ENCODE peak calls at places on chromosomes 11 and 22, in four cellular contexts. C is K562, B is IMR-90, L is GM12878. G is an unnamed sample.

GRCh38 chr11:82229346-82229745 is 504.3 kb downstream of the FAM181B start:
- DNase-seq in B (no peak), L (no peak), C (no peak), G (no peak)

GRCh38 chr11:44680982-44681597 is 45.7 kb upstream of the TSPAN18 start:
- DNase-seq in B (no peak), C (no peak), L (no peak), G (no peak)

GRCh38 chr11:130897262-130898182 is 18.8 kb downstream of the SNX19 start:
- DNase-seq in B (peak), L (no peak), C (no peak), G (peak)

GRCh38 chr22:42229455-42230149 is 40.9 kb downstream of the TCF20 start:
- DNase-seq in B (peak), C (no peak), L (no peak), G (peak)

GRCh38 chr22:29082826-29083545 is 10.2 kb downstream of the KREMEN1 start:
- DNase-seq in C (no peak), B (no peak), L (no peak), G (no peak)

GRCh38 chr22:31932863-31933262 is 11.5 kb upstream of the YWHAH start:
- DNase-seq in C (no peak), B (no peak), L (no peak), G (no peak)

GRCh38 chr11:112589132-112589531 is 328.5 kb upstream of the PLET1 start:
- DNase-seq in L (no peak), C (no peak), B (no peak), G (no peak)

GRCh38 chr22:46362221-46362933 is 26.9 kb downstream of the TRMU start:
- DNase-seq in L (no peak), B (peak), C (no peak), G (no peak)

GRCh38 chr11:134660416-134660815 is 248.4 kb upstream of the B3GAT1 start:
- DNase-seq in B (no peak), L (no peak), C (no peak), G (no peak)

GRCh38 chr11:16252373-16252772 is 104.0 kb downstream of the SOX6 start:
- DNase-seq in L (no peak), B (peak), C (no peak), G (peak)

GRCh38 chr11:1231396-1232327 is 8.8 kb downstream of the MUC5B start:
- DNase-seq in L (no peak), C (no peak), B (no peak), G (no peak)

GRCh38 chr11:121696177-121696863 is 243.6 kb upstream of the SORL1-AS1 start:
- DNase-seq in C (no peak), B (no peak), L (no peak), G (no peak)

GRCh38 chr11:115919341-115920086 is 415.3 kb upstream of the CADM1 start:
- DNase-seq in C (no peak), B (peak), L (peak), G (no peak)

GRCh38 chr11:111185259-111185658 is 60.3 kb upstream of the POU2AF2 start:
- DNase-seq in B (peak), C (no peak), L (no peak), G (no peak)

GRCh38 chr11:72421351-72421750 is 13.0 kb downstream of the CLPB start:
- DNase-seq in C (no peak), B (peak), L (no peak), G (no peak)

GRCh38 chr11:40391679-40392078 is 1067.8 kb downstream of the LRRC4C start:
- DNase-seq in C (no peak), L (no peak), B (no peak), G (no peak)

GRCh38 chr11:113201055-113201818 is 113.1 kb upstream of the TTC12 start:
- DNase-seq in L (no peak), B (no peak), C (no peak), G (no peak)

GRCh38 chr11:92384316-92384715 is 159.7 kb downstream of the FAT3 start:
- DNase-seq in C (no peak), L (no peak), B (peak), G (no peak)

GRCh38 chr11:27402450-27402849 is 39.4 kb upstream of the CCDC34 start:
- DNase-seq in B (no peak), L (no peak), C (no peak), G (no peak)

GRCh38 chr22:19287889-19288288 is 3.6 kb downstream of the CLTCL1 start:
- DNase-seq in C (no peak), L (no peak), B (peak), G (no peak)

GRCh38 chr22:27732391-27732790 is 69.2 kb downstream of the MN1 start:
- DNase-seq in L (no peak), C (no peak), B (no peak), G (no peak)

GRCh38 chr22:20509344-20510047 is 2.1 kb downstream of the MED15 start:
- DNase-seq in L (no peak), C (peak), B (peak), G (peak)

GRCh38 chr11:47249378-47249715 is 733 bp upstream of the ACP2 start:
- DNase-seq in L (no peak), B (no peak), C (no peak), G (no peak)

GRCh38 chr11:116170526-116171120 is 602.2 kb downstream of the BUD13 start:
- DNase-seq in C (peak), B (no peak), L (no peak), G (no peak)

GRCh38 chr11:122746611-122747305 is 91.2 kb downstream of the UBASH3B start:
- DNase-seq in B (no peak), C (no peak), L (no peak), G (no peak)

GRCh38 chr11:122743949-122744876 is 88.7 kb downstream of the UBASH3B start:
- DNase-seq in B (no peak), L (peak), C (no peak), G (peak)

GRCh38 chr11:122747358-122747757 is 90.9 kb upstream of the CRTAM start:
- DNase-seq in B (peak), L (no peak), C (no peak), G (no peak)

GRCh38 chr11:122745111-122745510 is 89.6 kb downstream of the UBASH3B start:
- DNase-seq in C (no peak), L (no peak), B (peak), G (no peak)

GRCh38 chr11:122746050-122746478 is 90.5 kb downstream of the UBASH3B start:
- DNase-seq in L (peak), C (no peak), B (no peak), G (no peak)
- TF ChIP-seq POLR2A in L (no peak), C (no peak), B (no peak), G (no peak)

GRCh38 chr11:61534025-61534900 is 25.7 kb downstream of the LRRC10B start:
- DNase-seq in C (no peak), B (no peak), L (no peak), G (no peak)
- TF ChIP-seq FOS in C (no peak), B (no peak), L (no peak), G (no peak)

GRCh38 chr11:104333977-104334376 is 170.0 kb upstream of the PDGFD start:
- DNase-seq in L (no peak), B (no peak), C (no peak), G (peak)
- TF ChIP-seq CTCF in L (peak), B (peak), C (no peak), G (peak)

DNA sequence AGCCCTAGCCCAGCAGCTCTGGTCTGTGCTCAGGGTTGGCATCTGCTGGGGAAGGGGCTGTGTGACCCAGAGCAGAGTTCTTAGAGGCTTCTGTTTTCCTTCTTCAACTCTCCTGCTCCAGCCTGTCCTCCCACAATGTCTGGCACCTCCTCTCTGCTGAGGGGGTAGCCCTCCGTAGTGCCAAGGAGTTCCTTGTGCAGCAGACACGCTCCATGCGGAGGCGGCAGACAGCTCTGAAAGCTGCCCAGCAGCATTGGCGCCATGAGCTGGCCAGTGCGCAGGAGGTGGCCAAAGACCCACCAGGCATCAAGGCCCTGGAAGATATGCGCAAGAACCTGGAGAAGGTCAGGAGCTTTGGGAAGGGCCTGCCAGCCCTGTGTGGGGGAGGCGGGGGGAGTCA is 69.3 kb downstream of the CEP164 start:
- DNase-seq in B (no peak), L (no peak), C (no peak), G (no peak)
- TF ChIP-seq POLR2A in B (no peak), L (no peak), C (no peak), G (no peak)

GRCh38 chr11:69949327-69949726 is 128.8 kb upstream of the ANO1 start:
- DNase-seq in L (no peak), C (peak), B (peak), G (peak)
- TF ChIP-seq FOS in L (no peak), C (peak), B (peak), G (peak)

G was measured in endothelial cell of umbilical vein.